ENCODE peak calls at places on chromosomes 2 and 18, in ten cellular contexts. P is Panc1; R is T-helper 17 cell; T is uterus; A is fibroblast of lung; Z is psoas muscle; F is aorta; V is hepatocyte; H is CD8-positive, alpha-beta memory T cell; S is CD4-positive, alpha-beta T cell. I is an unnamed sample.
A peak's percentile ranks its signal among the peaks of the same experiment; 100 is the strongest.

GRCh38 chr2:39805936-39806608 is 27.0 kb upstream of the THUMPD2 start:
- DNase-seq in F (no peak), H (no peak), V (no peak), R (no peak), T (no peak), P (no peak), Z (no peak), S (no peak), A (peak; percentile 5), I (no peak)

GRCh38 chr2:237210763-237211162 is 125.1 kb downstream of the COPS8 start:
- DNase-seq in T (no peak), R (no peak), H (no peak), V (no peak), P (no peak), Z (no peak), A (no peak), F (no peak), S (no peak), I (no peak)

GRCh38 chr18:24930974-24931373 is 421.0 kb downstream of the ZNF521 start:
- DNase-seq in P (no peak), Z (no peak), S (no peak), H (no peak), T (no peak), A (no peak), V (peak; percentile 53), F (no peak), R (no peak), I (no peak)

GRCh38 chr2:176122633-176123482 is at the start of gene HOXD9:
- DNase-seq in T (peak; percentile 92), V (no peak), R (no peak), Z (peak; percentile 72), P (no peak), H (no peak), A (no peak), S (no peak), F (no peak), I (peak; percentile 74)

GRCh38 chr2:145601306-145601925 is 1081.5 kb upstream of the ZEB2 start:
- DNase-seq in S (no peak), A (no peak), R (no peak), H (no peak), P (no peak), F (no peak), Z (no peak), T (no peak), V (no peak), I (no peak)

GRCh38 chr18:26756556-26756955 is 109.0 kb downstream of the AQP4 start:
- DNase-seq in F (no peak), R (no peak), A (no peak), S (no peak), H (no peak), P (no peak), T (no peak), V (no peak), Z (no peak), I (no peak)

GRCh38 chr2:43269706-43270105 is 43.3 kb upstream of the ZFP36L2 start:
- DNase-seq in P (no peak), R (no peak), A (peak; percentile 97), T (peak; percentile 79), V (peak; percentile 64), S (no peak), F (peak; percentile 73), Z (peak; percentile 78), H (no peak), I (peak; percentile 62)

GRCh38 chr18:51070545-51070944 is 40.5 kb downstream of the SMAD4 start:
- DNase-seq in T (no peak), H (no peak), R (no peak), Z (no peak), V (no peak), A (peak; percentile 89), F (no peak), P (no peak), S (no peak), I (no peak)

GRCh38 chr2:9736008-9736407 is 105.2 kb upstream of the YWHAQ start:
- DNase-seq in R (no peak), V (no peak), P (no peak), F (no peak), Z (no peak), S (no peak), A (no peak), H (no peak), T (no peak), I (no peak)

GRCh38 chr2:204691911-204692510 is 146.7 kb downstream of the PARD3B start:
- DNase-seq in F (no peak), R (no peak), P (peak; percentile 32), A (peak; percentile 97), T (peak; percentile 74), S (no peak), H (no peak), V (peak; percentile 85), Z (no peak), I (peak; percentile 39)

GRCh38 chr2:143357956-143358355 is 228.7 kb downstream of the ARHGAP15 start:
- DNase-seq in V (no peak), F (no peak), A (no peak), R (no peak), S (no peak), P (no peak), H (no peak), T (no peak), Z (no peak), I (no peak)

GRCh38 chr2:39179974-39180960 is 59.4 kb upstream of the SOS1 start:
- DNase-seq in Z (no peak), R (no peak), T (no peak), P (no peak), V (no peak), H (no peak), A (no peak), S (no peak), F (no peak), I (peak; percentile 14)

GRCh38 chr2:127829845-127830246 is 18.9 kb upstream of the WDR33 start:
- DNase-seq in P (no peak), F (no peak), R (peak; percentile 22), A (no peak), H (peak; percentile 57), T (no peak), S (peak; percentile 41), V (no peak), Z (no peak), I (peak; percentile 67)

GRCh38 chr2:10765914-10766313 is 44.5 kb downstream of the ATP6V1C2 start:
- DNase-seq in F (no peak), P (no peak), R (no peak), V (no peak), H (no peak), A (no peak), Z (no peak), S (no peak), T (no peak), I (no peak)

GRCh38 chr2:122706757-122707223 is 951.3 kb downstream of the TSN start:
- DNase-seq in T (no peak), Z (no peak), A (no peak), P (no peak), H (no peak), S (no peak), R (no peak), F (no peak), V (no peak), I (no peak)

GRCh38 chr2:122713800-122714199 is 958.3 kb downstream of the TSN start:
- DNase-seq in H (no peak), A (no peak), F (no peak), P (no peak), T (no peak), R (no peak), S (no peak), Z (no peak), V (no peak), I (no peak)

GRCh38 chr2:122705751-122706150 is 950.3 kb downstream of the TSN start:
- DNase-seq in T (no peak), P (no peak), S (no peak), Z (no peak), A (no peak), H (no peak), F (no peak), V (no peak), R (no peak), I (no peak)

GRCh38 chr2:122707224-122707824 is 951.9 kb downstream of the TSN start:
- DNase-seq in R (no peak), T (no peak), V (no peak), A (no peak), F (no peak), P (no peak), S (no peak), H (no peak), Z (no peak), I (no peak)

DNA sequence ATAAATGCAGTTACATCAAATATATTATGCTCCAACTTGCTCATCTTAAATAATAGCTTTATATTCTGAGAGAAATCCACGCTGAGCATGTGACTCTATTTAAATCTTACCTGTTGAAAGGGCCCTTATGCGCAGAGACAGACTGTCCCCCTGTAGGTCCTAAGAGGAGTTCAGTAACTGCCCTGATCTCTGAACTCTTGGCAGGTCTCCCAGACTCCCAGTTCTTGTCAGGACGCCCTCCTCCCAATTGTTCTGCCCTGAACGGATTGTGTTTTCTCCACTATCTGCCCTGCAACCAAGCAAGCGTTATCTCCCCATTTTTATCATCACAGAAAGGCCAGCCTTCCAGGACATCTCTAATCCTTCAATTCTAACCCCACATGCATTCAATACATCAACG is 954.6 kb downstream of the TSN start:
- DNase-seq in V (no peak), H (no peak), R (no peak), T (no peak), Z (no peak), A (no peak), P (no peak), F (no peak), S (no peak), I (no peak)
- H3K9me3 ChIP-seq in V (no peaks in the 10 kb centered on the region), H (no peaks in the 10 kb centered on the region), R (no peaks in the 10 kb centered on the region), T (no peaks in the 10 kb centered on the region), Z (no peaks in the 10 kb centered on the region), A (no peaks in the 10 kb centered on the region), P (no peaks in the 10 kb centered on the region), F (peaks cover 1% of the 10 kb centered on the region), S (no peaks in the 10 kb centered on the region), I (no peaks in the 10 kb centered on the region)

GRCh38 chr2:161362568-161363166 is 53.4 kb upstream of the TBR1 start:
- DNase-seq in A (no peak), Z (no peak), T (no peak), F (no peak), S (no peak), P (no peak), V (no peak), H (no peak), R (no peak), I (no peak)
- H3K9me3 ChIP-seq in A (no peaks in the 10 kb centered on the region), Z (peaks cover 16% of the 10 kb centered on the region), T (peaks cover 22% of the 10 kb centered on the region), F (peaks cover 5% of the 10 kb centered on the region), S (peaks cover 14% of the 10 kb centered on the region), P (peaks cover 12% of the 10 kb centered on the region), V (peaks cover 21% of the 10 kb centered on the region), H (no peaks in the 10 kb centered on the region), R (no peaks in the 10 kb centered on the region), I (peaks cover 14% of the 10 kb centered on the region)

DNA sequence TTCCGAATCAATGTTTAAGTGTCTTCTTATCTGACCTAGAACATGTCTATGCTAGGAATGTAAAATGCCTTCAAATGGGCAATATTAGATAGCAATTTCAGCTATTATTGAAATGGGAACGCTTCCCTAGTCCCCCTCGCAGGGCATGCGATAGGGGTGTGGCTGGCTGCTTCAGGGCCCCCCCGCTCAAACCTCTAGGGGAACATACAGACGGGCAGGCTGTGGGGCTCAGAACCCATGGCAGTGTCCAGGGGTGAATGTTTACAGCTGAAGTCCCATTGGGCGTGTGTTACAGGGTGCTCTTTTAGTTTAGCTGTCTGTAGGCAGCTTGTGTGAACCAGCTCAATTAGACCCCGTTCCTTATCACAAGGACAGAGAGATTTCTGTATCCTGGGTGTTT is 315.9 kb downstream of the DSEL start:
- DNase-seq in V (no peak), H (no peak), T (no peak), S (no peak), Z (no peak), A (no peak), R (no peak), P (no peak), F (no peak), I (no peak)
- H3K9me3 ChIP-seq in V (no peaks in the 10 kb centered on the region), H (no peaks in the 10 kb centered on the region), T (no peaks in the 10 kb centered on the region), S (no peaks in the 10 kb centered on the region), Z (no peaks in the 10 kb centered on the region), A (no peaks in the 10 kb centered on the region), R (no peaks in the 10 kb centered on the region), P (no peaks in the 10 kb centered on the region), F (no peaks in the 10 kb centered on the region), I (no peaks in the 10 kb centered on the region)

GRCh38 chr2:108396845-108397244 is 19.1 kb downstream of the SULT1C4 start:
- DNase-seq in V (no peak), F (no peak), P (no peak), S (no peak), T (no peak), R (no peak), H (no peak), A (peak; percentile 54), Z (no peak), I (no peak)
- H3K9me3 ChIP-seq in V (peaks cover 4% of the 10 kb centered on the region), F (peaks cover 9% of the 10 kb centered on the region), P (peaks cover 4% of the 10 kb centered on the region), S (peaks cover 36% of the 10 kb centered on the region), T (peaks cover 3% of the 10 kb centered on the region), R (peaks cover 3% of the 10 kb centered on the region), H (no peaks in the 10 kb centered on the region), A (peaks cover 2% of the 10 kb centered on the region), Z (peaks cover 17% of the 10 kb centered on the region), I (peaks cover 21% of the 10 kb centered on the region)

I was measured in transverse colon.